ENCODE peak calls at places on chromosomes 7 and 10, in ten cellular contexts. P is HT1080; I is Daoy; C is AG08395; H is T-helper 1 cell; R is Ammon's horn; Y is activated CD4-positive, alpha-beta memory T cell treated with anti-CD3 and anti-CD28 coated beads for 36 hours; Z is stimulated activated CD8-positive, alpha-beta memory T cell treated with anti-CD3 and anti-CD28 coated beads, Interleukin-4, amount 100 ng/mL, for 24 hours; U is amniotic epithelial cell; O is CD8-positive, alpha-beta T cell. B is an unnamed sample.

GRCh38 chr7:77335581-77335980 is 80.6 kb downstream of the GSAP start:
- DNase-seq in P (no peak), I (no peak), C (no peak), H (no peak), R (peak), Y (no peak), Z (no peak), U (no peak), O (no peak), B (no peak)

GRCh38 chr7:146401939-146402338 is 285.3 kb downstream of the CNTNAP2 start:
- DNase-seq in P (no peak), I (no peak), C (no peak), H (no peak), R (no peak), Y (no peak), Z (no peak), U (no peak), O (no peak), B (no peak)

GRCh38 chr7:112167144-112167543 is 39.1 kb downstream of the DOCK4 start:
- DNase-seq in P (no peak), I (no peak), C (no peak), H (no peak), R (peak), Y (no peak), Z (no peak), U (no peak), O (no peak), B (no peak)

GRCh38 chr7:64951250-64951848 is 39.5 kb downstream of the ZNF117 start:
- DNase-seq in P (peak), I (peak), C (peak), H (no peak), R (peak), Y (no peak), Z (no peak), U (peak), O (no peak), B (peak)

GRCh38 chr7:39086638-39087360 is 109.1 kb downstream of the POU6F2 start:
- DNase-seq in P (no peak), I (no peak), C (no peak), H (no peak), R (no peak), Y (no peak), Z (no peak), U (no peak), O (no peak), B (no peak)

GRCh38 chr7:45410893-45411292 is 163.3 kb upstream of the ADCY1 start:
- DNase-seq in P (no peak), I (no peak), C (no peak), H (no peak), R (no peak), Y (no peak), Z (no peak), U (no peak), O (no peak), B (no peak)

GRCh38 chr7:50856821-50857220 is 74.1 kb upstream of the GRB10 start:
- DNase-seq in P (no peak), I (no peak), C (no peak), H (no peak), R (no peak), Y (no peak), Z (no peak), U (no peak), O (no peak), B (no peak)

GRCh38 chr10:12937527-12937926 is 64.0 kb downstream of the CCDC3 start:
- DNase-seq in P (no peak), I (peak), C (no peak), H (no peak), R (no peak), Y (no peak), Z (no peak), U (no peak), O (no peak), B (peak)

GRCh38 chr7:142537760-142538159 is 211.5 kb upstream of the PRSS1 start:
- DNase-seq in P (no peak), I (no peak), C (no peak), H (no peak), R (no peak), Y (no peak), Z (no peak), U (no peak), O (no peak), B (no peak)

GRCh38 chr10:131789516-131789915 is 111.3 kb upstream of the PPP2R2D start:
- DNase-seq in P (no peak), I (no peak), C (no peak), H (no peak), R (no peak), Y (no peak), Z (no peak), U (no peak), O (no peak), B (no peak)

GRCh38 chr10:1378473-1378872 is 322.3 kb downstream of the WDR37 start:
- DNase-seq in P (no peak), I (no peak), C (no peak), H (no peak), R (no peak), Y (no peak), Z (no peak), U (no peak), O (no peak), B (no peak)

GRCh38 chr10:89589091-89589725 is 53.8 kb upstream of the SLC16A12 start:
- DNase-seq in P (no peak), I (no peak), C (no peak), H (no peak), R (no peak), Y (no peak), Z (no peak), U (peak), O (no peak), B (peak)

GRCh38 chr10:69955211-69955805 is 97.3 kb upstream of the MACROH2A2 start:
- DNase-seq in P (no peak), I (no peak), C (no peak), H (no peak), R (no peak), Y (no peak), Z (no peak), U (no peak), O (no peak), B (no peak)

GRCh38 chr10:117788911-117789310 is 246.4 kb downstream of the EMX2 start:
- DNase-seq in P (no peak), I (no peak), C (no peak), H (no peak), R (no peak), Y (no peak), Z (no peak), U (no peak), O (no peak), B (no peak)

GRCh38 chr10:131822013-131822693 is 78.7 kb upstream of the PPP2R2D start:
- DNase-seq in P (no peak), I (no peak), C (no peak), H (no peak), R (no peak), Y (no peak), Z (no peak), U (no peak), O (no peak), B (no peak)

GRCh38 chr7:21883069-21883468 is 62.6 kb downstream of the CDCA7L start:
- DNase-seq in P (no peak), I (no peak), C (no peak), H (no peak), R (no peak), Y (no peak), Z (no peak), U (no peak), O (no peak), B (no peak)

GRCh38 chr7:78081344-78081743 is 282.8 kb downstream of the PHTF2 start:
- DNase-seq in P (no peak), I (no peak), C (no peak), H (no peak), R (no peak), Y (no peak), Z (no peak), U (no peak), O (no peak), B (no peak)

GRCh38 chr7:88344956-88345832 is 38.5 kb upstream of the STEAP4 start:
- DNase-seq in P (no peak), I (peak), C (peak), H (no peak), R (peak), Y (peak), Z (no peak), U (no peak), O (no peak), B (peak)

GRCh38 chr10:72335394-72336258 is 19.1 kb downstream of the DNAJB12 start:
- DNase-seq in P (peak), I (no peak), C (no peak), H (peak), R (no peak), Y (peak), Z (no peak), U (peak), O (peak), B (no peak)

GRCh38 chr10:104639595-104640338 is 1.3 kb upstream of the SORCS3 start:
- DNase-seq in P (no peak), I (no peak), C (no peak), H (no peak), R (no peak), Y (no peak), Z (no peak), U (no peak), O (no peak), B (no peak)

GRCh38 chr7:77383333-77383740 is 32.8 kb downstream of the GSAP start:
- DNase-seq in P (peak), I (no peak), C (no peak), H (no peak), R (peak), Y (no peak), Z (no peak), U (no peak), O (no peak), B (peak)

GRCh38 chr7:8133955-8134733 is 127.8 kb downstream of the ICA1 start:
- DNase-seq in P (peak), I (peak), C (no peak), H (no peak), R (no peak), Y (peak), Z (no peak), U (no peak), O (no peak), B (peak)

GRCh38 chr7:106613279-106613678 is 47.7 kb downstream of the CCDC71L start:
- DNase-seq in P (no peak), I (no peak), C (no peak), H (no peak), R (no peak), Y (no peak), Z (no peak), U (no peak), O (no peak), B (no peak)

GRCh38 chr7:5396542-5396941 is 27.1 kb downstream of the TNRC18 start:
- DNase-seq in P (peak), I (peak), C (peak), H (peak), R (peak), Y (peak), Z (peak), U (peak), O (peak), B (peak)

GRCh38 chr10:63478564-63478963 is 12.8 kb upstream of the JMJD1C start:
- DNase-seq in P (no peak), I (no peak), C (no peak), H (no peak), R (no peak), Y (no peak), Z (no peak), U (no peak), O (no peak), B (no peak)

GRCh38 chr10:66927271-66927950 is 1.6 kb downstream of the LRRTM3 start:
- DNase-seq in P (no peak), I (no peak), C (no peak), H (no peak), R (peak), Y (no peak), Z (no peak), U (no peak), O (no peak), B (no peak)

GRCh38 chr10:119654540-119654939 is 3.4 kb downstream of the BAG3 start:
- DNase-seq in P (peak), I (peak), C (no peak), H (no peak), R (no peak), Y (no peak), Z (no peak), U (no peak), O (no peak), B (peak)

GRCh38 chr7:102223175-102223574 is 63.5 kb upstream of the SH2B2 start:
- DNase-seq in P (no peak), I (no peak), C (no peak), H (no peak), R (no peak), Y (peak), Z (no peak), U (no peak), O (no peak), B (no peak)

GRCh38 chr10:127277063-127277462 is 80.7 kb upstream of the INSYN2A start:
- DNase-seq in P (no peak), I (no peak), C (no peak), H (no peak), R (no peak), Y (no peak), Z (no peak), U (no peak), O (no peak), B (no peak)

GRCh38 chr7:44796034-44796503 is 412 bp upstream of the PPIA start:
- DNase-seq in P (no peak), I (no peak), C (peak), H (no peak), R (peak), Y (no peak), Z (no peak), U (no peak), O (no peak), B (peak)

GRCh38 chr7:156985101-156985967 is 25.1 kb downstream of the MNX1 start:
- DNase-seq in P (no peak), I (no peak), C (no peak), H (no peak), R (no peak), Y (no peak), Z (no peak), U (no peak), O (no peak), B (no peak)

GRCh38 chr10:6217621-6218020 is 14.9 kb downstream of the PFKFB3 start:
- DNase-seq in P (no peak), I (no peak), C (no peak), H (no peak), R (no peak), Y (no peak), Z (no peak), U (no peak), O (no peak), B (no peak)

GRCh38 chr7:33044986-33045385 is 17.6 kb downstream of the NT5C3A start:
- DNase-seq in P (no peak), I (no peak), C (no peak), H (no peak), R (no peak), Y (no peak), Z (no peak), U (no peak), O (no peak), B (no peak)

GRCh38 chr10:132616170-132616994 is 78.8 kb downstream of the INPP5A start:
- DNase-seq in P (no peak), I (no peak), C (no peak), H (peak), R (no peak), Y (peak), Z (peak), U (no peak), O (peak), B (no peak)

GRCh38 chr7:148738737-148739535 is 40.2 kb downstream of the CUL1 start:
- DNase-seq in P (no peak), I (no peak), C (no peak), H (no peak), R (no peak), Y (no peak), Z (no peak), U (peak), O (no peak), B (no peak)